ENCODE peak calls at places on chromosomes 11 and 22, in four cellular contexts. H, Q, L and P are unnamed samples.
A peak's percentile ranks its signal among the peaks of the same experiment; 100 is the strongest.

GRCh38 chr11:117273550-117274289 is 17.4 kb upstream of the BACE1-AS start:
- DNase-seq in H (no peak), Q (no peak), L (no peak), P (peak; percentile 52)

GRCh38 chr22:46136539-46137217 is 13.6 kb upstream of the PPARA start:
- DNase-seq in H (no peak), Q (no peak), L (peak; percentile 15), P (no peak)

GRCh38 chr11:106389096-106389495 is 311.6 kb downstream of the AASDHPPT start:
- DNase-seq in H (no peak), Q (no peak), L (no peak), P (no peak)

GRCh38 chr11:11607772-11608171 is 14.0 kb downstream of the GALNT18 start:
- DNase-seq in H (no peak), Q (no peak), L (no peak), P (no peak)

GRCh38 chr11:64742087-64742939 is 1.6 kb downstream of the RASGRP2 start:
- DNase-seq in H (no peak), Q (no peak), L (no peak), P (no peak)

GRCh38 chr11:70522261-70522612 is 123.9 kb downstream of the CTTN start:
- DNase-seq in H (no peak), Q (no peak), L (no peak), P (no peak)

GRCh38 chr22:36803358-36803757 is 13.5 kb downstream of the PVALB start:
- DNase-seq in H (no peak), Q (no peak), L (no peak), P (no peak)

GRCh38 chr11:58616594-58616993 is 5.9 kb upstream of the CNTF start:
- DNase-seq in H (no peak), Q (no peak), L (peak; percentile 73), P (peak; percentile 78)

GRCh38 chr11:3231851-3232744 is at the start of gene MRGPRE:
- DNase-seq in H (no peak), Q (no peak), L (no peak), P (no peak)

GRCh38 chr11:69704508-69705245 is 855 bp upstream of the FGF19 start:
- DNase-seq in H (no peak), Q (no peak), L (no peak), P (no peak)

GRCh38 chr22:35997438-35997837 is 31.2 kb downstream of the RBFOX2 start:
- DNase-seq in H (no peak), Q (no peak), L (no peak), P (no peak)

GRCh38 chr11:17240780-17241179 is 33.0 kb upstream of the PIK3C2A start:
- DNase-seq in H (no peak), Q (no peak), L (no peak), P (no peak)

GRCh38 chr11:91773090-91773489 is 451.5 kb upstream of the FAT3 start:
- DNase-seq in H (no peak), Q (no peak), L (no peak), P (peak; percentile 10)

GRCh38 chr22:42294034-42294985 is 23.9 kb upstream of the TCF20 start:
- DNase-seq in H (peak; percentile 38), Q (no peak), L (no peak), P (no peak)

GRCh38 chr11:114036958-114037357 is 22.6 kb upstream of the ZBTB16 start:
- DNase-seq in H (no peak), Q (no peak), L (no peak), P (no peak)

GRCh38 chr11:63499874-63500273 is 6.0 kb upstream of the LGALS12 start:
- DNase-seq in H (no peak), Q (no peak), L (no peak), P (no peak)

GRCh38 chr11:46520971-46521745 is 72.7 kb downstream of the AMBRA1 start:
- DNase-seq in H (no peak), Q (no peak), L (no peak), P (no peak)

GRCh38 chr11:77081976-77082836 is 15.4 kb downstream of the CAPN5 start:
- DNase-seq in H (peak; percentile 25), Q (no peak), L (peak; percentile 16), P (no peak)

GRCh38 chr11:134632347-134633119 is 220.5 kb upstream of the B3GAT1 start:
- DNase-seq in H (no peak), Q (no peak), L (no peak), P (no peak)

GRCh38 chr11:66277475-66278391 is at the start of gene CNIH2:
- DNase-seq in H (peak; percentile 39), Q (no peak), L (peak; percentile 10), P (no peak)

GRCh38 chr11:36010010-36010740 is 66.3 kb downstream of the LDLRAD3 start:
- DNase-seq in H (no peak), Q (no peak), L (no peak), P (no peak)

GRCh38 chr11:65932558-65932919 is 12.7 kb upstream of the TSGA10IP start:
- DNase-seq in H (no peak), Q (no peak), L (no peak), P (no peak)

GRCh38 chr22:21449531-21450319 is 17.5 kb upstream of the TMEM191C start:
- DNase-seq in H (peak; percentile 19), Q (no peak), L (peak; percentile 6), P (no peak)

GRCh38 chr11:35272391-35272821 is 133.4 kb downstream of the CD44 start:
- DNase-seq in H (no peak), Q (peak; percentile 5), L (no peak), P (no peak)

GRCh38 chr11:64060861-64061444 is 25.2 kb downstream of the FLRT1 start:
- DNase-seq in H (peak; percentile 28), Q (peak; percentile 38), L (peak; percentile 60), P (no peak)

GRCh38 chr11:96306933-96307747 is 35.9 kb downstream of the MAML2 start:
- DNase-seq in H (peak; percentile 90), Q (no peak), L (peak; percentile 60), P (peak; percentile 97)

GRCh38 chr11:59418151-59418550 is 8.1 kb downstream of the OR5A2 start:
- DNase-seq in H (no peak), Q (no peak), L (no peak), P (no peak)

GRCh38 chr11:106473089-106473722 is 395.7 kb downstream of the AASDHPPT start:
- DNase-seq in H (no peak), Q (no peak), L (no peak), P (no peak)

GRCh38 chr11:134711563-134711962 is 299.5 kb upstream of the B3GAT1 start:
- DNase-seq in H (no peak), Q (no peak), L (no peak), P (no peak)

GRCh38 chr11:66343176-66343575 is 1.7 kb downstream of the BRMS1 start:
- DNase-seq in H (no peak), Q (no peak), L (peak; percentile 3), P (no peak)

GRCh38 chr11:105636496-105636895 is 26.6 kb downstream of the GRIA4 start:
- DNase-seq in H (no peak), Q (no peak), L (no peak), P (no peak)

GRCh38 chr11:26793517-26793916 is 71.7 kb upstream of the SLC5A12 start:
- DNase-seq in H (no peak), Q (no peak), L (no peak), P (no peak)

GRCh38 chr11:43738600-43739409 is 58.3 kb downstream of the HSD17B12 start:
- DNase-seq in H (no peak), Q (no peak), L (no peak), P (peak; percentile 78)

GRCh38 chr22:25651332-25651731 is 86.9 kb downstream of the GRK3 start:
- DNase-seq in H (no peak), Q (no peak), L (no peak), P (no peak)

GRCh38 chr11:73395297-73396208 is 19.4 kb downstream of the RELT start:
- DNase-seq in H (no peak), Q (no peak), L (no peak), P (no peak)

GRCh38 chr11:71076525-71077304 is 175.7 kb downstream of the SHANK2 start:
- DNase-seq in H (no peak), Q (no peak), L (no peak), P (no peak)

GRCh38 chr11:64670975-64671374 is 52.0 kb downstream of the NRXN2 start:
- DNase-seq in H (no peak), Q (no peak), L (no peak), P (no peak)

GRCh38 chr22:45838257-45838891 is 138.6 kb downstream of the WNT7B start:
- DNase-seq in H (no peak), Q (no peak), L (no peak), P (no peak)

GRCh38 chr11:2515401-2516275 is 70.8 kb downstream of the KCNQ1 start:
- DNase-seq in H (peak; percentile 17), Q (no peak), L (peak; percentile 3), P (no peak)